ENCODE peak calls at places on chromosome X, in seven cellular contexts. One of them, this sample, is unnamed.

GRCh38 chrX:17120816-17121215 is 174.4 kb downstream of the REPS2 start:
- DNase-seq in fibroblast of lung: no peak
- DNase-seq in fibroblast of pulmonary artery: no peak
- DNase-seq in sciatic nerve: no peak
- DNase-seq in HT1080: no peak
- DNase-seq in H4: no peak
- DNase-seq in NCI-H2029: no peak
- DNase-seq in this sample: no peak

GRCh38 chrX:6810796-6811195 is 275.9 kb upstream of the VCX3A start:
- DNase-seq in H4: no peak
- DNase-seq in HT1080: peak
- DNase-seq in fibroblast of lung: no peak
- DNase-seq in sciatic nerve: no peak
- DNase-seq in NCI-H2029: no peak
- DNase-seq in fibroblast of pulmonary artery: no peak
- DNase-seq in this sample: no peak

GRCh38 chrX:115690554-115691216 is 129.7 kb downstream of the PLS3 start:
- DNase-seq in fibroblast of pulmonary artery: peak
- DNase-seq in sciatic nerve: peak
- DNase-seq in HT1080: peak
- DNase-seq in fibroblast of lung: peak
- DNase-seq in NCI-H2029: peak
- DNase-seq in H4: peak
- DNase-seq in this sample: peak

GRCh38 chrX:10769165-10769564 is 148.8 kb upstream of the MID1 start:
- DNase-seq in H4: peak
- DNase-seq in sciatic nerve: no peak
- DNase-seq in fibroblast of pulmonary artery: peak
- DNase-seq in fibroblast of lung: peak
- DNase-seq in NCI-H2029: peak
- DNase-seq in HT1080: peak
- DNase-seq in this sample: peak

GRCh38 chrX:42087960-42088359 is 164.6 kb upstream of the CASK start:
- DNase-seq in fibroblast of lung: no peak
- DNase-seq in HT1080: no peak
- DNase-seq in NCI-H2029: no peak
- DNase-seq in fibroblast of pulmonary artery: no peak
- DNase-seq in sciatic nerve: no peak
- DNase-seq in H4: no peak
- DNase-seq in this sample: no peak

GRCh38 chrX:118216488-118216887 is 99.9 kb upstream of the KLHL13 start:
- DNase-seq in H4: no peak
- DNase-seq in HT1080: no peak
- DNase-seq in fibroblast of lung: no peak
- DNase-seq in fibroblast of pulmonary artery: no peak
- DNase-seq in NCI-H2029: peak
- DNase-seq in sciatic nerve: no peak
- DNase-seq in this sample: peak

GRCh38 chrX:15158736-15159406 is 111.0 kb downstream of the ASB9 start:
- DNase-seq in fibroblast of lung: no peak
- DNase-seq in HT1080: peak
- DNase-seq in H4: no peak
- DNase-seq in fibroblast of pulmonary artery: no peak
- DNase-seq in sciatic nerve: no peak
- DNase-seq in NCI-H2029: no peak
- DNase-seq in this sample: no peak

GRCh38 chrX:11352296-11352741 is 59.1 kb downstream of the AMELX start:
- DNase-seq in fibroblast of lung: no peak
- DNase-seq in NCI-H2029: no peak
- DNase-seq in HT1080: no peak
- DNase-seq in fibroblast of pulmonary artery: no peak
- DNase-seq in H4: no peak
- DNase-seq in sciatic nerve: no peak
- DNase-seq in this sample: no peak

GRCh38 chrX:111207851-111208250 is 62.4 kb downstream of the CAPN6 start:
- DNase-seq in sciatic nerve: no peak
- DNase-seq in fibroblast of lung: no peak
- DNase-seq in NCI-H2029: no peak
- DNase-seq in fibroblast of pulmonary artery: no peak
- DNase-seq in H4: no peak
- DNase-seq in HT1080: no peak
- DNase-seq in this sample: no peak

GRCh38 chrX:26376037-26376708 is 160.2 kb downstream of the MAGEB5 start:
- DNase-seq in HT1080: no peak
- DNase-seq in sciatic nerve: no peak
- DNase-seq in NCI-H2029: no peak
- DNase-seq in fibroblast of pulmonary artery: no peak
- DNase-seq in fibroblast of lung: no peak
- DNase-seq in H4: peak
- DNase-seq in this sample: no peak

GRCh38 chrX:131792789-131793462 is 230.2 kb upstream of the STK26 start:
- DNase-seq in H4: peak
- DNase-seq in fibroblast of pulmonary artery: no peak
- DNase-seq in NCI-H2029: no peak
- DNase-seq in sciatic nerve: peak
- DNase-seq in HT1080: no peak
- DNase-seq in fibroblast of lung: no peak
- DNase-seq in this sample: no peak

GRCh38 chrX:73877687-73878086 is 314.7 kb downstream of the CHIC1 start:
- DNase-seq in sciatic nerve: no peak
- DNase-seq in fibroblast of lung: no peak
- DNase-seq in NCI-H2029: no peak
- DNase-seq in HT1080: no peak
- DNase-seq in fibroblast of pulmonary artery: no peak
- DNase-seq in H4: no peak
- DNase-seq in this sample: peak

GRCh38 chrX:40434443-40434842 is 146.3 kb upstream of the ATP6AP2 start:
- DNase-seq in H4: no peak
- DNase-seq in HT1080: no peak
- DNase-seq in fibroblast of pulmonary artery: no peak
- DNase-seq in sciatic nerve: no peak
- DNase-seq in NCI-H2029: no peak
- DNase-seq in fibroblast of lung: no peak
- DNase-seq in this sample: no peak

GRCh38 chrX:13747836-13748235 is 13.3 kb downstream of the OFD1 start:
- DNase-seq in sciatic nerve: no peak
- DNase-seq in fibroblast of pulmonary artery: peak
- DNase-seq in fibroblast of lung: peak
- DNase-seq in HT1080: peak
- DNase-seq in H4: peak
- DNase-seq in NCI-H2029: peak
- DNase-seq in this sample: peak

GRCh38 chrX:24014388-24015018 is 12.5 kb downstream of the KLHL15 start:
- DNase-seq in fibroblast of lung: no peak
- DNase-seq in H4: no peak
- DNase-seq in NCI-H2029: no peak
- DNase-seq in HT1080: no peak
- DNase-seq in fibroblast of pulmonary artery: no peak
- DNase-seq in sciatic nerve: no peak
- DNase-seq in this sample: no peak

GRCh38 chrX:104833401-104833800 is 267.4 kb downstream of the IL1RAPL2 start:
- DNase-seq in sciatic nerve: no peak
- DNase-seq in fibroblast of pulmonary artery: no peak
- DNase-seq in H4: peak
- DNase-seq in HT1080: no peak
- DNase-seq in NCI-H2029: no peak
- DNase-seq in fibroblast of lung: peak
- DNase-seq in this sample: no peak

GRCh38 chrX:47169726-47170515 is 23.7 kb upstream of the UBA1 start:
- DNase-seq in fibroblast of pulmonary artery: peak
- DNase-seq in NCI-H2029: no peak
- DNase-seq in fibroblast of lung: peak
- DNase-seq in sciatic nerve: peak
- DNase-seq in H4: peak
- DNase-seq in HT1080: no peak
- DNase-seq in this sample: no peak

GRCh38 chrX:87098477-87098876 is 419.1 kb upstream of the KLHL4 start:
- DNase-seq in HT1080: no peak
- DNase-seq in fibroblast of lung: no peak
- DNase-seq in fibroblast of pulmonary artery: no peak
- DNase-seq in H4: no peak
- DNase-seq in NCI-H2029: no peak
- DNase-seq in sciatic nerve: no peak
- DNase-seq in this sample: no peak

GRCh38 chrX:140723251-140723650 is 13.7 kb downstream of the LINC00632 start:
- DNase-seq in sciatic nerve: no peak
- DNase-seq in fibroblast of pulmonary artery: peak
- DNase-seq in NCI-H2029: no peak
- DNase-seq in H4: no peak
- DNase-seq in HT1080: peak
- DNase-seq in fibroblast of lung: peak
- DNase-seq in this sample: no peak

GRCh38 chrX:44884944-44885343 is 12.0 kb downstream of the KDM6A start:
- DNase-seq in fibroblast of lung: no peak
- DNase-seq in sciatic nerve: no peak
- DNase-seq in NCI-H2029: no peak
- DNase-seq in HT1080: no peak
- DNase-seq in H4: no peak
- DNase-seq in fibroblast of pulmonary artery: no peak
- DNase-seq in this sample: no peak

GRCh38 chrX:5876984-5877655 is 351.5 kb downstream of the NLGN4X start:
- DNase-seq in fibroblast of lung: no peak
- DNase-seq in fibroblast of pulmonary artery: no peak
- DNase-seq in HT1080: no peak
- DNase-seq in H4: peak
- DNase-seq in sciatic nerve: no peak
- DNase-seq in NCI-H2029: no peak
- DNase-seq in this sample: peak

GRCh38 chrX:47283015-47283771 is 50.4 kb downstream of the USP11 start:
- DNase-seq in sciatic nerve: peak
- DNase-seq in H4: no peak
- DNase-seq in HT1080: no peak
- DNase-seq in fibroblast of lung: peak
- DNase-seq in NCI-H2029: peak
- DNase-seq in fibroblast of pulmonary artery: peak
- DNase-seq in this sample: no peak

GRCh38 chrX:10649286-10649685 is 28.9 kb upstream of the MID1 start:
- DNase-seq in sciatic nerve: no peak
- DNase-seq in NCI-H2029: no peak
- DNase-seq in H4: no peak
- DNase-seq in HT1080: no peak
- DNase-seq in fibroblast of pulmonary artery: peak
- DNase-seq in fibroblast of lung: peak
- DNase-seq in this sample: no peak

GRCh38 chrX:49071877-49072711 is 1.7 kb downstream of the PRAF2 start:
- DNase-seq in NCI-H2029: no peak
- DNase-seq in H4: no peak
- DNase-seq in HT1080: no peak
- DNase-seq in fibroblast of pulmonary artery: peak
- DNase-seq in fibroblast of lung: peak
- DNase-seq in sciatic nerve: peak
- DNase-seq in this sample: no peak

GRCh38 chrX:16239211-16239610 is 71.9 kb downstream of the MAGEB17 start:
- DNase-seq in HT1080: peak
- DNase-seq in NCI-H2029: no peak
- DNase-seq in H4: peak
- DNase-seq in sciatic nerve: no peak
- DNase-seq in fibroblast of lung: peak
- DNase-seq in fibroblast of pulmonary artery: peak
- DNase-seq in this sample: peak

GRCh38 chrX:134537179-134537945 is 77.4 kb downstream of the HPRT1 start:
- DNase-seq in fibroblast of lung: peak
- DNase-seq in NCI-H2029: no peak
- DNase-seq in HT1080: peak
- DNase-seq in sciatic nerve: no peak
- DNase-seq in H4: peak
- DNase-seq in fibroblast of pulmonary artery: peak
- DNase-seq in this sample: peak

GRCh38 chrX:66200855-66201795 is 37.1 kb downstream of the HEPH start:
- DNase-seq in fibroblast of lung: peak
- DNase-seq in NCI-H2029: no peak
- DNase-seq in fibroblast of pulmonary artery: peak
- DNase-seq in sciatic nerve: no peak
- DNase-seq in H4: no peak
- DNase-seq in HT1080: no peak
- DNase-seq in this sample: peak

GRCh38 chrX:107493141-107493540 is 43.7 kb downstream of the FRMPD3 start:
- DNase-seq in H4: no peak
- DNase-seq in fibroblast of lung: no peak
- DNase-seq in sciatic nerve: no peak
- DNase-seq in HT1080: no peak
- DNase-seq in NCI-H2029: no peak
- DNase-seq in fibroblast of pulmonary artery: no peak
- DNase-seq in this sample: no peak

GRCh38 chrX:41086627-41086932 is 1.3 kb downstream of the USP9X start:
- DNase-seq in fibroblast of lung: no peak
- DNase-seq in H4: no peak
- DNase-seq in HT1080: no peak
- DNase-seq in NCI-H2029: no peak
- DNase-seq in sciatic nerve: no peak
- DNase-seq in fibroblast of pulmonary artery: no peak
- DNase-seq in this sample: no peak

GRCh38 chrX:47595701-47596655 is 13.7 kb downstream of the TIMP1 start:
- DNase-seq in NCI-H2029: peak
- DNase-seq in H4: no peak
- DNase-seq in sciatic nerve: no peak
- DNase-seq in HT1080: no peak
- DNase-seq in fibroblast of pulmonary artery: peak
- DNase-seq in fibroblast of lung: peak
- DNase-seq in this sample: no peak

GRCh38 chrX:116824785-116825184 is 362.0 kb upstream of the CT83 start:
- DNase-seq in fibroblast of lung: no peak
- DNase-seq in H4: no peak
- DNase-seq in HT1080: no peak
- DNase-seq in sciatic nerve: no peak
- DNase-seq in NCI-H2029: no peak
- DNase-seq in fibroblast of pulmonary artery: no peak
- DNase-seq in this sample: no peak

GRCh38 chrX:63686878-63687714 is 97.9 kb downstream of the ARHGEF9 start:
- DNase-seq in NCI-H2029: peak
- DNase-seq in fibroblast of pulmonary artery: peak
- DNase-seq in sciatic nerve: no peak
- DNase-seq in H4: peak
- DNase-seq in HT1080: peak
- DNase-seq in fibroblast of lung: peak
- DNase-seq in this sample: peak

GRCh38 chrX:103530540-103530939 is 11.3 kb upstream of the RAB40A start:
- DNase-seq in H4: no peak
- DNase-seq in HT1080: peak
- DNase-seq in fibroblast of pulmonary artery: no peak
- DNase-seq in fibroblast of lung: no peak
- DNase-seq in sciatic nerve: no peak
- DNase-seq in NCI-H2029: no peak
- DNase-seq in this sample: no peak

GRCh38 chrX:80879143-80879542 is 69.5 kb upstream of the BRWD3 start:
- DNase-seq in H4: peak
- DNase-seq in HT1080: no peak
- DNase-seq in fibroblast of lung: no peak
- DNase-seq in NCI-H2029: peak
- DNase-seq in fibroblast of pulmonary artery: peak
- DNase-seq in sciatic nerve: no peak
- DNase-seq in this sample: no peak

GRCh38 chrX:38166478-38167083 is 54.1 kb downstream of the SRPX start:
- DNase-seq in fibroblast of pulmonary artery: peak
- DNase-seq in NCI-H2029: peak
- DNase-seq in H4: peak
- DNase-seq in fibroblast of lung: peak
- DNase-seq in sciatic nerve: no peak
- DNase-seq in HT1080: no peak
- DNase-seq in this sample: peak

GRCh38 chrX:132023117-132023895 is at the start of gene STK26:
- DNase-seq in H4: peak
- DNase-seq in fibroblast of lung: peak
- DNase-seq in sciatic nerve: peak
- DNase-seq in fibroblast of pulmonary artery: peak
- DNase-seq in NCI-H2029: peak
- DNase-seq in HT1080: peak
- DNase-seq in this sample: peak